ENCODE peak calls at places on chromosomes 13 and 19, in four cellular contexts. F is H1, M is K562, E is WTC11. S is an unnamed sample.

GRCh38 chr19:8086849-8087248 is 34.3 kb downstream of the CCL25 start:
- DNase-seq in F (no peak), E (no peak), M (no peak), S (no peak)

GRCh38 chr13:36850790-36851438 is 31.9 kb downstream of the RFXAP start:
- DNase-seq in F (no peak), E (peak; percentile 74), M (no peak), S (peak; percentile 24)

GRCh38 chr19:2253106-2254051 is 2.8 kb downstream of the JSRP1 start:
- DNase-seq in F (no peak), M (no peak), E (peak; percentile 72), S (peak; percentile 58)

GRCh38 chr13:46617382-46617781 is 64.4 kb downstream of the LRCH1 start:
- DNase-seq in F (no peak), M (no peak), E (no peak), S (no peak)

GRCh38 chr19:13207237-13208130 is 57.3 kb downstream of the IER2 start:
- DNase-seq in E (no peak), M (no peak), F (no peak), S (no peak)

GRCh38 chr19:38056646-38057045 is 149.6 kb downstream of the SIPA1L3 start:
- DNase-seq in M (no peak), F (no peak), E (no peak), S (no peak)

GRCh38 chr13:26051231-26052135 is at the start of gene SHISA2:
- DNase-seq in M (no peak), F (peak; percentile 43), E (peak; percentile 77), S (peak; percentile 87)

GRCh38 chr19:294819-295686 is 3.9 kb upstream of the PLPP2 start:
- DNase-seq in E (peak; percentile 79), M (peak; percentile 79), F (no peak), S (peak; percentile 65)

GRCh38 chr13:111093634-111094033 is 21.5 kb upstream of the ARHGEF7 start:
- DNase-seq in F (no peak), E (peak; percentile 34), M (no peak), S (no peak)

GRCh38 chr19:47663435-47663910 is 49.7 kb upstream of the EHD2 start:
- DNase-seq in F (no peak), E (no peak), M (no peak), S (no peak)

GRCh38 chr13:110308377-110309158 is 1.5 kb downstream of the COL4A2 start:
- DNase-seq in F (no peak), M (no peak), E (peak; percentile 48), S (peak; percentile 66)

GRCh38 chr13:26254583-26255102 is 714 bp downstream of the CDK8 start:
- DNase-seq in F (no peak), E (peak; percentile 54), M (peak; percentile 14), S (peak; percentile 68)

GRCh38 chr13:110109910-110110309 is 197.0 kb downstream of the COL4A1 start:
- DNase-seq in E (no peak), M (no peak), F (no peak), S (no peak)

GRCh38 chr19:10189631-10190425 is 4.9 kb downstream of the DNMT1 start:
- DNase-seq in E (no peak), F (no peak), M (no peak), S (no peak)

GRCh38 chr19:7421941-7422744 is 66.7 kb downstream of the PEX11G start:
- DNase-seq in E (no peak), M (no peak), F (no peak), S (no peak)

GRCh38 chr13:21124853-21125252 is 51.5 kb downstream of the SKA3 start:
- DNase-seq in E (no peak), F (no peak), M (no peak), S (peak; percentile 67)

GRCh38 chr19:1918975-1919374 is 13.8 kb downstream of the ADAT3 start:
- DNase-seq in F (no peak), M (no peak), E (no peak), S (no peak)

GRCh38 chr19:45800009-45800553 is 7.4 kb upstream of the DMWD start:
- DNase-seq in M (no peak), F (no peak), E (no peak), S (no peak)

GRCh38 chr13:94630858-94631257 is 29.2 kb downstream of the GPR180 start:
- DNase-seq in F (no peak), E (no peak), M (no peak), S (no peak)

GRCh38 chr19:22622901-22623840 is 11.0 kb upstream of the ZNF492 start:
- DNase-seq in M (no peak), F (no peak), E (no peak), S (peak; percentile 83)

GRCh38 chr13:28611654-28612131 is 47.2 kb upstream of the POMP start:
- DNase-seq in M (no peak), F (no peak), E (no peak), S (no peak)

GRCh38 chr19:46840157-46840942 is 10.3 kb downstream of the AP2S1 start:
- DNase-seq in E (peak; percentile 66), F (no peak), M (peak; percentile 60), S (peak; percentile 83)

GRCh38 chr19:50896591-50897190 is 14.5 kb downstream of the KLK4 start:
- DNase-seq in F (no peak), E (no peak), M (peak; percentile 50), S (no peak)

GRCh38 chr13:84366484-84366883 is 484.2 kb upstream of the SLITRK1 start:
- DNase-seq in E (no peak), F (no peak), M (no peak), S (no peak)

GRCh38 chr13:52851153-52851962 is 2.9 kb upstream of the PCDH8 start:
- DNase-seq in F (no peak), M (no peak), E (peak; percentile 75), S (peak; percentile 68)

GRCh38 chr13:98842074-98842473 is 89.6 kb upstream of the SLC15A1 start:
- DNase-seq in E (no peak), F (no peak), M (no peak), S (no peak)

GRCh38 chr19:1132625-1133383 is 29.0 kb downstream of the GPX4 start:
- DNase-seq in F (no peak), E (no peak), M (no peak), S (no peak)

GRCh38 chr19:18340237-18340989 is at the start of gene PGPEP1:
- DNase-seq in F (no peak), M (peak; percentile 96), E (peak; percentile 81), S (peak; percentile 96)

GRCh38 chr19:55085923-55086715 is 10.4 kb downstream of the EPS8L1 start:
- DNase-seq in F (no peak), M (no peak), E (peak; percentile 47), S (peak; percentile 56)

GRCh38 chr19:51473009-51473707 is 5.2 kb upstream of the CEACAM18 start:
- DNase-seq in F (peak; percentile 17), M (peak; percentile 74), E (peak; percentile 87), S (peak; percentile 69)

GRCh38 chr13:35964764-35965163 is 166.4 kb downstream of the DCLK1 start:
- DNase-seq in F (no peak), M (no peak), E (no peak), S (no peak)

GRCh38 chr19:15623711-15624318 is 8.8 kb downstream of the CYP4F8 start:
- DNase-seq in F (no peak), M (peak; percentile 46), E (peak; percentile 50), S (no peak)
- TF ChIP-seq TEAD4 in F (no peak), M (no peak), E (no peak), S (no peak)

DNA sequence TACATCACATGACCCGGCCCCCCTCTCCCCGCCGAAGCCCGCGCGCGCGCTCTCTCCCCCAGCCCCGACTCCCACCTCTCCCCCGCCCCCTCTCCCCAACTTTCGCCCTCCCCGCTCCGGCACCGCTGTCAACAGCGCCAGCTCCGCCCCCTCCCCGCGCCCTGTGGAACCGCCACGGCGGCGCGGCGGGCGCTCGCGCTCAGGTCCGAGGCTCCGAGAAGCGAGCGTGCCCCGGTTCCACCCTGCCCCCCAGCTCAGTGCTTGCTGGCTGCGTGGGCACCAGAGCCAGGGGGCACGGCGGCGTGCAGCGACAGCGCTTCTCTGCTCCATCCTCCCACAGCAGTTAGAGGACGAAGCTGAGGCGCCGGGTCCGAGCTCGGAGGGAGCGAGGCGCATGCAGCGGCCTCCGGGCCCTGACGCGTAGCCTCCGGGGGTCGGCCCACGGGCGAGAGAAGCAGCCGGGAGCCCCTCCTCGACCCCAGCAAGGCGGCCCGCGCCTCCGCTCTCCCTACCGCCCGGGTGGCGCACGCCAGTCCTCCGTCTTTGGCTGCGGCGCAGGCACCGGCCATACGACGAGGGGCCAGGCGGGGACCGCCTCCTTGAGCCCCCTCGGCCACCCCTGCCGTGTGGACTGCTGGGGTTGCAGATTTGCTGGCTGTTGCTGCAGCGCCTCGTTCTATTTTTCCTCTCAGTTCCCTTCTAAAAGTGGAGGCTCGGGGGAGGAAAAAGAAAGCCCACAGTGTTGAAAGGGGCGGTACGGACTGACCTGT is 109.5 kb downstream of the KCNRG start:
- DNase-seq in E (peak; percentile 68), F (no peak), M (peak; percentile 35), S (peak; percentile 99)
- TF ChIP-seq TEAD4 in E (no peak), F (no peak), M (no peak), S (no peak)

GRCh38 chr13:108033800-108034707 is 181.3 kb downstream of the LIG4 start:
- DNase-seq in F (no peak), E (no peak), M (no peak), S (no peak)
- TF ChIP-seq TEAD4 in F (no peak), E (no peak), M (no peak), S (no peak)

GRCh38 chr13:67769987-67770341 is 539.8 kb upstream of the PCDH9 start:
- DNase-seq in F (no peak), M (no peak), E (no peak), S (no peak)
- TF ChIP-seq TEAD4 in F (no peak), M (no peak), E (no peak), S (no peak)

GRCh38 chr13:112700291-112701060 is 10.6 kb downstream of the ATP11A start:
- DNase-seq in F (no peak), E (peak; percentile 8), M (no peak), S (no peak)
- TF ChIP-seq TEAD4 in F (no peak), E (no peak), M (no peak), S (no peak)

DNA sequence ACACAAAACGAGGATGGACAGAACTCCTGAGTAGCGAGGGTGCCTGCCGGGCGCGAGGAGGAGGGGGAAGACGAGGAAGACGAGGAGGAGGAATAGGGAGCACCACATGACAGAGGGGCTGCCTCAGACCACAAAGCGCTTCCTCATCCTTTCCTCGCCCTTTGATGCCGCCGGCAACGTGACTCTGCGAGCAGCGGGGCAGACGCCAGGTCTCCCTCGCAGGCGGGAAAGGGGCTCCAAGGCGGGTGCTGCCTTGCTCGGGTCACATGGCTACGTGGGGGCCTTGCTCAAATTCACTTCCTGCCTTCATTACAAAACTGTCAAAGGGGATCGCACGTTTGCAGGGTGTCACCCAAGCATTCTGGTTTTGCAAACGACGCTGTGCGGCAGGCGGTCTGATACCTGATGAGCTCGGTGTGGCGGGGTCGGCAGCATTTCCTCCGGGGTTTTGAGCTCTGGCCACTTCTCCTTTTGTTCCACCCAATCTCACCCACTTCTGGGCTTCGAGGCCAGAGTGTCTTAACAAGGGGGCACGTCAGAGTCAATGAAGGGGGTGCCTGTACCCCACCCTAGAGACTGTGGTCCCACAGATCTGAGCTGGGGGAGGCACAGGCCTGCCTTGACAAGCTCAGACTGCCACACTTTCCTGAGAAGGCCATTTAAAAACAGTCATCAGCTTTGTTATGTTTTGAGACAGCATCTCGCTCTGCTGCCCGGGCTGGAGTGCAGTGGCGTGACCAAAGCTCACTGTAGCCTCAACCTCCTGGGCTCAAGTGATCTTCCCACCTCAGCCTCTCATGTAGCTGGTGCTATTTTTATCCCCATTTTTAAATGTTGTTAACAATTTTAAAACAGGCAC is 14.9 kb downstream of the MAP2K2 start:
- DNase-seq in F (no peak), E (no peak), M (no peak), S (no peak)
- TF ChIP-seq TEAD4 in F (no peak), E (no peak), M (no peak), S (no peak)

S was measured in SK-N-SH.